ENCODE peak calls at places on chromosome 22, in seven cellular contexts. One of them, this sample, is unnamed.

GRCh38 chr22:43848366-43849171 is 13.7 kb downstream of the SULT4A1 start:
- DNase-seq in A549: no peak
- DNase-seq in RWPE1: no peak
- DNase-seq in left ventricle myocardium inferior: peak
- DNase-seq in upper lobe of right lung: peak
- DNase-seq in endodermal cell: peak
- DNase-seq in SK-N-MC: no peak
- DNase-seq in this sample: no peak

GRCh38 chr22:40818192-40818746 is 877 bp downstream of the SLC25A17 start:
- DNase-seq in endodermal cell: no peak
- DNase-seq in upper lobe of right lung: no peak
- DNase-seq in A549: no peak
- DNase-seq in RWPE1: no peak
- DNase-seq in left ventricle myocardium inferior: no peak
- DNase-seq in SK-N-MC: no peak
- DNase-seq in this sample: no peak

GRCh38 chr22:36910461-36910860 is 3.0 kb upstream of the CSF2RB start:
- DNase-seq in left ventricle myocardium inferior: no peak
- DNase-seq in upper lobe of right lung: no peak
- DNase-seq in RWPE1: no peak
- DNase-seq in SK-N-MC: no peak
- DNase-seq in A549: no peak
- DNase-seq in endodermal cell: no peak
- DNase-seq in this sample: peak

GRCh38 chr22:50267591-50268390 is 2.4 kb downstream of the MAPK11 start:
- DNase-seq in upper lobe of right lung: peak
- DNase-seq in endodermal cell: peak
- DNase-seq in RWPE1: peak
- DNase-seq in left ventricle myocardium inferior: peak
- DNase-seq in SK-N-MC: no peak
- DNase-seq in A549: no peak
- DNase-seq in this sample: no peak

GRCh38 chr22:41074061-41074460 is 18.3 kb upstream of the EP300 start:
- DNase-seq in A549: no peak
- DNase-seq in RWPE1: no peak
- DNase-seq in left ventricle myocardium inferior: no peak
- DNase-seq in endodermal cell: no peak
- DNase-seq in SK-N-MC: no peak
- DNase-seq in upper lobe of right lung: no peak
- DNase-seq in this sample: no peak

GRCh38 chr22:44383652-44384562 is 71.2 kb upstream of the SHISAL1 start:
- DNase-seq in endodermal cell: peak
- DNase-seq in left ventricle myocardium inferior: no peak
- DNase-seq in SK-N-MC: no peak
- DNase-seq in A549: no peak
- DNase-seq in upper lobe of right lung: peak
- DNase-seq in RWPE1: no peak
- DNase-seq in this sample: no peak

GRCh38 chr22:30829901-30830550 is 135.4 kb downstream of the OSBP2 start:
- DNase-seq in A549: peak
- DNase-seq in SK-N-MC: no peak
- DNase-seq in left ventricle myocardium inferior: no peak
- DNase-seq in endodermal cell: no peak
- DNase-seq in RWPE1: peak
- DNase-seq in upper lobe of right lung: peak
- DNase-seq in this sample: peak

GRCh38 chr22:27348634-27349033 is 452.9 kb downstream of the MN1 start:
- DNase-seq in RWPE1: no peak
- DNase-seq in endodermal cell: no peak
- DNase-seq in A549: no peak
- DNase-seq in SK-N-MC: no peak
- DNase-seq in left ventricle myocardium inferior: no peak
- DNase-seq in upper lobe of right lung: no peak
- DNase-seq in this sample: no peak

GRCh38 chr22:35349368-35349703 is 31.6 kb upstream of the HMOX1 start:
- DNase-seq in A549: no peak
- DNase-seq in SK-N-MC: no peak
- DNase-seq in endodermal cell: no peak
- DNase-seq in left ventricle myocardium inferior: no peak
- DNase-seq in RWPE1: no peak
- DNase-seq in upper lobe of right lung: no peak
- DNase-seq in this sample: no peak

GRCh38 chr22:29914165-29914564 is 31.2 kb downstream of the MTMR3 start:
- DNase-seq in endodermal cell: no peak
- DNase-seq in A549: no peak
- DNase-seq in left ventricle myocardium inferior: no peak
- DNase-seq in upper lobe of right lung: no peak
- DNase-seq in SK-N-MC: no peak
- DNase-seq in RWPE1: peak
- DNase-seq in this sample: peak

GRCh38 chr22:44400763-44401060 is 88.0 kb upstream of the SHISAL1 start:
- DNase-seq in left ventricle myocardium inferior: no peak
- DNase-seq in endodermal cell: no peak
- DNase-seq in A549: no peak
- DNase-seq in SK-N-MC: no peak
- DNase-seq in upper lobe of right lung: no peak
- DNase-seq in RWPE1: no peak
- DNase-seq in this sample: no peak

GRCh38 chr22:38226853-38227649 is 25.3 kb downstream of the MAFF start:
- DNase-seq in SK-N-MC: no peak
- DNase-seq in left ventricle myocardium inferior: no peak
- DNase-seq in endodermal cell: no peak
- DNase-seq in RWPE1: no peak
- DNase-seq in A549: no peak
- DNase-seq in upper lobe of right lung: no peak
- DNase-seq in this sample: no peak

GRCh38 chr22:38230916-38231315 is 29.1 kb downstream of the MAFF start:
- DNase-seq in SK-N-MC: no peak
- DNase-seq in left ventricle myocardium inferior: no peak
- DNase-seq in A549: no peak
- DNase-seq in upper lobe of right lung: no peak
- DNase-seq in RWPE1: no peak
- DNase-seq in endodermal cell: no peak
- DNase-seq in this sample: no peak

GRCh38 chr22:38228326-38228872 is 26.6 kb downstream of the MAFF start:
- DNase-seq in RWPE1: no peak
- DNase-seq in left ventricle myocardium inferior: no peak
- DNase-seq in A549: no peak
- DNase-seq in endodermal cell: no peak
- DNase-seq in SK-N-MC: no peak
- DNase-seq in upper lobe of right lung: no peak
- DNase-seq in this sample: no peak

GRCh38 chr22:38230108-38230825 is 28.5 kb downstream of the MAFF start:
- DNase-seq in A549: no peak
- DNase-seq in left ventricle myocardium inferior: peak
- DNase-seq in upper lobe of right lung: no peak
- DNase-seq in endodermal cell: peak
- DNase-seq in SK-N-MC: no peak
- DNase-seq in RWPE1: no peak
- DNase-seq in this sample: peak

GRCh38 chr22:38228873-38229740 is 27.3 kb downstream of the MAFF start:
- DNase-seq in RWPE1: peak
- DNase-seq in A549: peak
- DNase-seq in SK-N-MC: no peak
- DNase-seq in upper lobe of right lung: no peak
- DNase-seq in endodermal cell: no peak
- DNase-seq in left ventricle myocardium inferior: no peak
- DNase-seq in this sample: no peak
- H3K27ac ChIP-seq in RWPE1: peak
- H3K27ac ChIP-seq in A549: peak
- H3K27ac ChIP-seq in SK-N-MC: no peak
- H3K27ac ChIP-seq in upper lobe of right lung: peak
- H3K27ac ChIP-seq in endodermal cell: peak
- H3K27ac ChIP-seq in left ventricle myocardium inferior: peak
- H3K27ac ChIP-seq in this sample: peak

GRCh38 chr22:48531721-48532435 is 1295.8 kb downstream of the BRD1 start:
- DNase-seq in A549: no peak
- DNase-seq in upper lobe of right lung: no peak
- DNase-seq in endodermal cell: no peak
- DNase-seq in left ventricle myocardium inferior: no peak
- DNase-seq in SK-N-MC: no peak
- DNase-seq in RWPE1: no peak
- DNase-seq in this sample: no peak
- H3K27ac ChIP-seq in A549: no peak
- H3K27ac ChIP-seq in upper lobe of right lung: no peak
- H3K27ac ChIP-seq in endodermal cell: no peak
- H3K27ac ChIP-seq in left ventricle myocardium inferior: no peak
- H3K27ac ChIP-seq in SK-N-MC: no peak
- H3K27ac ChIP-seq in RWPE1: no peak
- H3K27ac ChIP-seq in this sample: no peak

GRCh38 chr22:22721681-22722309 is 77.4 kb downstream of the GGTLC2 start:
- DNase-seq in RWPE1: no peak
- DNase-seq in A549: no peak
- DNase-seq in upper lobe of right lung: peak
- DNase-seq in SK-N-MC: no peak
- DNase-seq in left ventricle myocardium inferior: no peak
- DNase-seq in endodermal cell: no peak
- DNase-seq in this sample: peak
- H3K27ac ChIP-seq in RWPE1: no peak
- H3K27ac ChIP-seq in A549: no peak
- H3K27ac ChIP-seq in upper lobe of right lung: peak
- H3K27ac ChIP-seq in SK-N-MC: no peak
- H3K27ac ChIP-seq in left ventricle myocardium inferior: no peak
- H3K27ac ChIP-seq in endodermal cell: no peak
- H3K27ac ChIP-seq in this sample: no peak

GRCh38 chr22:22461111-22461510 is 47.4 kb downstream of the ZNF280B start:
- DNase-seq in RWPE1: no peak
- DNase-seq in endodermal cell: no peak
- DNase-seq in upper lobe of right lung: no peak
- DNase-seq in left ventricle myocardium inferior: no peak
- DNase-seq in SK-N-MC: no peak
- DNase-seq in A549: no peak
- DNase-seq in this sample: no peak

GRCh38 chr22:22460635-22461034 is 47.9 kb downstream of the ZNF280B start:
- DNase-seq in endodermal cell: no peak
- DNase-seq in upper lobe of right lung: no peak
- DNase-seq in left ventricle myocardium inferior: no peak
- DNase-seq in A549: no peak
- DNase-seq in SK-N-MC: no peak
- DNase-seq in RWPE1: no peak
- DNase-seq in this sample: no peak

GRCh38 chr22:22460060-22460459 is 48.5 kb downstream of the ZNF280B start:
- DNase-seq in SK-N-MC: no peak
- DNase-seq in RWPE1: no peak
- DNase-seq in endodermal cell: peak
- DNase-seq in A549: no peak
- DNase-seq in left ventricle myocardium inferior: no peak
- DNase-seq in upper lobe of right lung: no peak
- DNase-seq in this sample: no peak

GRCh38 chr22:22458387-22458786 is 50.2 kb downstream of the ZNF280B start:
- DNase-seq in endodermal cell: no peak
- DNase-seq in RWPE1: no peak
- DNase-seq in left ventricle myocardium inferior: no peak
- DNase-seq in SK-N-MC: no peak
- DNase-seq in upper lobe of right lung: no peak
- DNase-seq in A549: no peak
- DNase-seq in this sample: no peak

GRCh38 chr22:22458896-22459588 is 49.5 kb downstream of the ZNF280B start:
- DNase-seq in SK-N-MC: no peak
- DNase-seq in left ventricle myocardium inferior: no peak
- DNase-seq in RWPE1: no peak
- DNase-seq in upper lobe of right lung: no peak
- DNase-seq in A549: no peak
- DNase-seq in endodermal cell: no peak
- DNase-seq in this sample: no peak
- H3K27ac ChIP-seq in SK-N-MC: no peak
- H3K27ac ChIP-seq in left ventricle myocardium inferior: no peak
- H3K27ac ChIP-seq in RWPE1: no peak
- H3K27ac ChIP-seq in upper lobe of right lung: no peak
- H3K27ac ChIP-seq in A549: no peak
- H3K27ac ChIP-seq in endodermal cell: no peak
- H3K27ac ChIP-seq in this sample: no peak

DNA sequence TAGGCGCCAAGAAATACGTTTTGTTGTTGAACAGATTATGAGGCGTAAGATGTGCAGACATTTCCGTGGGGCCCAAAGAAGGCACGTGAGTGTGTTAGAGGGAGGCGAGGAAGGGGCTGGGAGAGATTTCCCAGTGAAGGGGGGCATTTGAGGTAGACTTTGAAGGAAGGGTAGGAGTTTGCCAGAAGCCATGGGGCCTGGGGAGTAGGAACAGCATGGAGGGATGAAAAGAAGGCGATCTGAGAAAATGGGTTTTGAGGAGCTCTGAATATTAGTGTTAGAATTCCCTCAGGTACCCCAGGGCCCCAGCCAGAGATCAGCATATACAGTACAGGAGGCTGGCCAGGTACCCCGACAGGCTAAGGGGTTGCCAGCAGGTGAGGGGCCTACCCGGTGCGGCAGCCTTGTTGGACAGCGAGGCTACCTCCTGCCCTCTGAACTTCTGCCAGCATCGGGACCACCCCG is 414 bp upstream of the MIEF1 start:
- DNase-seq in endodermal cell: no peak
- DNase-seq in A549: no peak
- DNase-seq in left ventricle myocardium inferior: no peak
- DNase-seq in upper lobe of right lung: no peak
- DNase-seq in RWPE1: no peak
- DNase-seq in SK-N-MC: no peak
- DNase-seq in this sample: no peak
- H3K27ac ChIP-seq in endodermal cell: no peak
- H3K27ac ChIP-seq in A549: peak
- H3K27ac ChIP-seq in left ventricle myocardium inferior: peak
- H3K27ac ChIP-seq in upper lobe of right lung: peak
- H3K27ac ChIP-seq in RWPE1: peak
- H3K27ac ChIP-seq in SK-N-MC: peak
- H3K27ac ChIP-seq in this sample: no peak

GRCh38 chr22:37953437-37954179 is at the start of the genes C22orf23 and POLR2F:
- DNase-seq in RWPE1: peak
- DNase-seq in upper lobe of right lung: peak
- DNase-seq in SK-N-MC: peak
- DNase-seq in endodermal cell: peak
- DNase-seq in left ventricle myocardium inferior: peak
- DNase-seq in A549: peak
- DNase-seq in this sample: peak
- H3K27ac ChIP-seq in RWPE1: peak
- H3K27ac ChIP-seq in upper lobe of right lung: peak
- H3K27ac ChIP-seq in SK-N-MC: no peak
- H3K27ac ChIP-seq in endodermal cell: no peak
- H3K27ac ChIP-seq in left ventricle myocardium inferior: peak
- H3K27ac ChIP-seq in A549: peak
- H3K27ac ChIP-seq in this sample: peak

GRCh38 chr22:19853879-19854777 is 546 bp downstream of the GNB1L start:
- DNase-seq in RWPE1: no peak
- DNase-seq in upper lobe of right lung: peak
- DNase-seq in A549: no peak
- DNase-seq in left ventricle myocardium inferior: no peak
- DNase-seq in endodermal cell: peak
- DNase-seq in SK-N-MC: no peak
- DNase-seq in this sample: no peak
- H3K27ac ChIP-seq in RWPE1: peak
- H3K27ac ChIP-seq in upper lobe of right lung: peak
- H3K27ac ChIP-seq in A549: peak
- H3K27ac ChIP-seq in left ventricle myocardium inferior: peak
- H3K27ac ChIP-seq in endodermal cell: peak
- H3K27ac ChIP-seq in SK-N-MC: peak
- H3K27ac ChIP-seq in this sample: peak

GRCh38 chr22:45446216-45446615 is 32.7 kb downstream of the RIBC2 start:
- DNase-seq in A549: no peak
- DNase-seq in RWPE1: no peak
- DNase-seq in endodermal cell: no peak
- DNase-seq in SK-N-MC: no peak
- DNase-seq in upper lobe of right lung: no peak
- DNase-seq in left ventricle myocardium inferior: no peak
- DNase-seq in this sample: no peak
- H3K27ac ChIP-seq in A549: no peak
- H3K27ac ChIP-seq in RWPE1: no peak
- H3K27ac ChIP-seq in endodermal cell: no peak
- H3K27ac ChIP-seq in SK-N-MC: no peak
- H3K27ac ChIP-seq in upper lobe of right lung: no peak
- H3K27ac ChIP-seq in left ventricle myocardium inferior: no peak
- H3K27ac ChIP-seq in this sample: no peak

This sample was measured in epithelial cell of prostate.